ENCODE peak calls at places on chromosomes 11 and 22, in four cellular contexts. C is naive thymus-derived CD4-positive, alpha-beta T cell; T is mesendoderm; L is transverse colon. R is an unnamed sample.

GRCh38 chr22:28116261-28116673 is 197.2 kb upstream of the PITPNB start:
- DNase-seq in C (no peak), T (peak), L (peak), R (peak)

GRCh38 chr22:26713823-26714449 is 56.5 kb downstream of the MIAT start:
- DNase-seq in C (no peak), T (no peak), L (no peak), R (peak)

GRCh38 chr11:45994421-45995341 is 72.2 kb downstream of the LARGE2 start:
- DNase-seq in C (no peak), T (peak), L (no peak), R (peak)

GRCh38 chr11:64864473-64865285 is 13.7 kb downstream of the EHD1 start:
- DNase-seq in C (peak), T (no peak), L (peak), R (peak)

GRCh38 chr11:61686469-61686868 is 6.3 kb downstream of the DAGLA start:
- DNase-seq in C (no peak), T (no peak), L (no peak), R (no peak)

GRCh38 chr11:89347071-89347470 is 144.1 kb downstream of the NOX4 start:
- DNase-seq in C (no peak), T (no peak), L (no peak), R (no peak)

GRCh38 chr11:27292642-27293020 is 70.4 kb downstream of the CCDC34 start:
- DNase-seq in C (no peak), T (no peak), L (no peak), R (no peak)

GRCh38 chr11:113849713-113850112 is 25.7 kb downstream of the USP28 start:
- DNase-seq in C (no peak), T (peak), L (no peak), R (no peak)

GRCh38 chr11:64900263-64900678 is 16.7 kb downstream of the ATG2A start:
- DNase-seq in C (peak), T (no peak), L (no peak), R (no peak)

GRCh38 chr11:122922893-122923292 is 40.3 kb downstream of the JHY start:
- DNase-seq in C (no peak), T (no peak), L (no peak), R (no peak)

GRCh38 chr11:57167125-57167839 is 14.5 kb upstream of the LRRC55 start:
- DNase-seq in C (no peak), T (no peak), L (no peak), R (no peak)

GRCh38 chr11:65316311-65316978 is 1.8 kb downstream of the CDC42EP2 start:
- DNase-seq in C (no peak), T (peak), L (peak), R (peak)

GRCh38 chr11:1082728-1083620 is 8.3 kb downstream of the MUC2 start:
- DNase-seq in C (no peak), T (no peak), L (no peak), R (no peak)

GRCh38 chr11:46541593-46542371 is 52.0 kb downstream of the AMBRA1 start:
- DNase-seq in C (no peak), T (no peak), L (peak), R (no peak)

GRCh38 chr22:31956360-31956759 is 12.0 kb downstream of the YWHAH start:
- DNase-seq in C (no peak), T (no peak), L (no peak), R (no peak)

GRCh38 chr11:62881579-62882427 is 1.1 kb downstream of the SLC3A2 start:
- DNase-seq in C (peak), T (peak), L (peak), R (peak)

GRCh38 chr11:62882811-62883496 is 2.3 kb downstream of the SLC3A2 start:
- DNase-seq in C (no peak), T (no peak), L (no peak), R (no peak)

GRCh38 chr11:62885137-62885536 is 4.4 kb downstream of the SLC3A2 start:
- DNase-seq in C (no peak), T (no peak), L (no peak), R (no peak)

GRCh38 chr11:62882428-62882742 is 1.7 kb downstream of the SLC3A2 start:
- DNase-seq in C (no peak), T (no peak), L (no peak), R (no peak)

GRCh38 chr11:62883677-62884076 is 3.0 kb downstream of the SLC3A2 start:
- DNase-seq in C (no peak), T (no peak), L (no peak), R (no peak)
- H3K4me3 ChIP-seq in C (no peak), T (no peak), L (no peak), R (peak)

DNA sequence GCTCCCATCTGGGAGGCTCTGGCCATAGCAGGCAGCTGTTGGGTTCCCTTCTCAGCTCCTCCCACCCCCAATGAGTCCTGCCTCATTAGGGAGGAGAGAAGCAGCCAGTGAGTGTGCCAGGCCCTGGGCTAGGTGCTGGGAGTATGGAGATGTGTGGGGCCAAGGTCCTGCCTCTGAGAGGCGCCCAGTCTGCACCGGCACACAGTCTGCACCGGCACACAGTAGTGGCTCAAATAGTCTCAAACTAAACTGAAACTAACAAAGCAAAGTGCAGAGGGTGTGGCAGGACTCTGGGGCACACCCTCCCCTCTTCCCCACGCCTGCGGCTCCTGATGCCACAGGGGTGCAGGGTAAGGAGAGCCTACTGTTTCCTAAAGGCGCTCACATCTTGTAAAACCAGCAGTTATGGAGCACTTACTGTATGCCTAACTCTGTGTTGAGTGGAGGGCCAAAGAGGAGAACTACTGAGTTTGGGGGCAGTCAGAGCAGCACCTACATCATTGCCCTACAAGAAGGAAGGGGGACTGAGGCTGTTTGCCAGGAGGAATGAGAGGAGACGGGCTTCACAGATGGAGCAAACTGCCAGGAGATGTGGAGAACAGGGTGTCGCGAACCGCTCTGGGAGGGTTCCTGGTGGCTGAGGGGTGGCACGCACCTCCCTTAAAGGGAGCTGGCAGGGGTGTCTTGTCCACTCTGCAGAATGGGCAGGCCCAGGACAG is 959 bp upstream of the SH3BP1 start:
- DNase-seq in C (peak), T (peak), L (peak), R (no peak)
- H3K4me3 ChIP-seq in C (peak), T (no peak), L (peak), R (peak)

GRCh38 chr11:47667135-47667534 is 24.8 kb upstream of the MTCH2 start:
- DNase-seq in C (no peak), T (no peak), L (no peak), R (no peak)
- H3K4me3 ChIP-seq in C (no peak), T (no peak), L (no peak), R (no peak)

DNA sequence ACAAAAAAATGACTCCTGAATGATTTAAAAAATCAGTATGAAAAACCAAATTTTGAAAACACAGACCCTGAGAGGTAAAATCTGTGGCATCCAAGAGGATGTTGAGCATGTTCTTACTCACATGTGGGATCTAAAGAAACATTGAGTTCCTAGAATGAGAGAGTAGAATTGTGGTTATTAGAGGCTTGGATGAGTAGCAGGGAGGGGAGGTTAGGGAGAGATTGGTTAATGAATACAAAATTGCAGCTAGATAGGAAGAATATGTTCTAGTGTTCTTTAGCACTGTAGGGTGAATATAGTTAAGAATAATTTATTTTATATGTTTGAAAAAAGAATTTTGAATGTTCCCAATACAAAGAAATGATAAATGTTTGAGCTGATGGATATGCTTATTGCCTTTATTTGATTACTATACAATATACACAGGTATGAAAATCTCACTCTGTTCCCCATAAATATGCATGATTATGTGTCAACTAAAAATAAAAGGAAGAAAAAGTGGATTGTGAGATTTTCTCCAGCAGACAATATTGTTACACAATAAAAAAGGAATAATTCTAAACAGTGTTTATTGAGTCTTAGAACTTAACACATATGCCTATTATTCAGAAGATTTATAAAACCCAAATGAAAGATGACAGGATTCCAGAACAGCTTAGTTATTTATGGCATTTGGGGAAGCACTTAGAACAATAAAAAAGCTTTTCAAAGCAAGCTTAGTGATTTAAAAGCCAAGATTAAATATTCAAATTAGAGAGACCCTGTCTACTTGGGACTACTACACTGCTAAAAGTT is 28.7 kb downstream of the MS4A2 start:
- DNase-seq in C (no peak), T (no peak), L (no peak), R (no peak)
- H3K4me3 ChIP-seq in C (no peak), T (no peak), L (no peak), R (no peak)

R was measured in cardiac fibroblast.